ENCODE peak calls at places on chromosomes 16 and 17, in five cellular contexts. P is mesothelial cell of epicardium, J is psoas muscle, H is astrocyte of the cerebellum, Q is fibroblast of villous mesenchyme. F is an unnamed sample.

GRCh38 chr16:68764866-68765265 is 27.8 kb downstream of the CDH1 start:
- DNase-seq in J (no peak), Q (no peak), H (no peak), P (no peak), F (no peak)

GRCh38 chr17:75776399-75777242 is 8.0 kb upstream of the UNK start:
- DNase-seq in J (no peak), H (no peak), Q (no peak), P (no peak), F (no peak)

GRCh38 chr17:13114601-13115024 is 96.8 kb upstream of the ELAC2 start:
- DNase-seq in J (no peak), Q (peak), H (peak), P (peak), F (peak)

GRCh38 chr17:29771561-29771960 is 148.8 kb upstream of the CORO6 start:
- DNase-seq in Q (no peak), H (no peak), J (no peak), P (no peak), F (no peak)

GRCh38 chr16:48619547-48619946 is 9.6 kb upstream of the N4BP1 start:
- DNase-seq in P (no peak), Q (no peak), H (no peak), J (no peak), F (no peak)

GRCh38 chr16:29694384-29695195 is 15.6 kb downstream of the QPRT start:
- DNase-seq in J (peak), Q (peak), P (no peak), H (no peak), F (no peak)

GRCh38 chr17:28141783-28142182 is 99.3 kb downstream of the NLK start:
- DNase-seq in H (no peak), P (no peak), Q (no peak), J (no peak), F (no peak)

GRCh38 chr16:82784567-82784956 is 157.8 kb downstream of the CDH13 start:
- DNase-seq in J (no peak), H (no peak), Q (no peak), P (no peak), F (no peak)

GRCh38 chr16:7651803-7652570 is 319.3 kb downstream of the RBFOX1 start:
- DNase-seq in H (no peak), J (no peak), P (no peak), Q (no peak), F (no peak)

GRCh38 chr17:57330587-57330986 is 74.3 kb downstream of the MSI2 start:
- DNase-seq in Q (no peak), P (no peak), H (no peak), J (no peak), F (no peak)

GRCh38 chr16:66335704-66336329 is 30.7 kb upstream of the CDH5 start:
- DNase-seq in P (peak), H (peak), Q (peak), J (peak), F (peak)

GRCh38 chr17:43645765-43646481 is 15.8 kb downstream of the MEOX1 start:
- DNase-seq in H (no peak), Q (peak), J (peak), P (no peak), F (no peak)

GRCh38 chr17:82031303-82031884 is at the start of gene RAC3:
- DNase-seq in J (no peak), P (no peak), Q (peak), H (no peak), F (no peak)

GRCh38 chr16:47375423-47375822 is 85.4 kb downstream of the ITFG1 start:
- DNase-seq in P (no peak), Q (no peak), H (no peak), J (no peak), F (no peak)

GRCh38 chr17:34769049-34769448 is 189.7 kb downstream of the TMEM132E start:
- DNase-seq in H (no peak), Q (no peak), J (no peak), P (no peak), F (no peak)

GRCh38 chr17:64345691-64346376 is 44.8 kb downstream of the PECAM1 start:
- DNase-seq in J (no peak), P (no peak), Q (no peak), H (no peak), F (no peak)

GRCh38 chr16:12903325-12904040 is 2.1 kb downstream of the SHISA9 start:
- DNase-seq in P (no peak), J (no peak), Q (no peak), H (no peak), F (no peak)

GRCh38 chr16:69126221-69126620 is 6.2 kb downstream of the CHTF8 start:
- DNase-seq in Q (no peak), P (no peak), J (no peak), H (no peak), F (no peak)

GRCh38 chr16:51155901-51156810 is 5.1 kb upstream of the SALL1 start:
- DNase-seq in J (no peak), Q (peak), P (no peak), H (no peak), F (no peak)

GRCh38 chr17:1398028-1398427 is 2.0 kb downstream of the YWHAE start:
- DNase-seq in H (no peak), J (no peak), Q (peak), P (no peak), F (no peak)

GRCh38 chr17:68302666-68303065 is 11.4 kb downstream of the ARSG start:
- DNase-seq in H (no peak), P (no peak), Q (no peak), J (no peak), F (no peak)

GRCh38 chr16:78786635-78787034 is 687.2 kb downstream of the WWOX start:
- DNase-seq in Q (peak), H (no peak), J (no peak), P (no peak), F (no peak)

GRCh38 chr16:74567901-74568300 is 39.0 kb downstream of the GLG1 start:
- DNase-seq in H (no peak), J (no peak), P (no peak), Q (no peak), F (no peak)

GRCh38 chr16:1706386-1707192 is 594 bp downstream of the MAPK8IP3 start:
- DNase-seq in H (no peak), Q (peak), P (no peak), J (no peak), F (no peak)

GRCh38 chr16:80586476-80586875 is 45.7 kb downstream of the DYNLRB2 start:
- DNase-seq in Q (no peak), J (no peak), P (no peak), H (no peak), F (no peak)

GRCh38 chr16:26365555-26365954 is 673.8 kb downstream of the HS3ST4 start:
- DNase-seq in J (no peak), P (no peak), H (no peak), Q (no peak), F (no peak)

GRCh38 chr16:48862087-48862532 is 252.1 kb upstream of the N4BP1 start:
- DNase-seq in J (no peak), P (no peak), H (no peak), Q (peak), F (no peak)

GRCh38 chr17:16027708-16028584 is 28.3 kb downstream of the TTC19 start:
- DNase-seq in H (peak), P (no peak), Q (peak), J (no peak), F (peak)

GRCh38 chr16:89678258-89678657 is 8.2 kb upstream of the CDK10 start:
- DNase-seq in Q (no peak), J (no peak), H (no peak), P (no peak), F (no peak)

GRCh38 chr16:76882105-76882504 is 308.9 kb upstream of the MON1B start:
- DNase-seq in H (no peak), P (no peak), J (no peak), Q (no peak), F (no peak)

GRCh38 chr17:82356845-82357355 is 2.1 kb upstream of the TEX19 start:
- DNase-seq in Q (no peak), H (no peak), J (no peak), P (no peak), F (no peak)

GRCh38 chr16:49750341-49751011 is 105.4 kb downstream of the ZNF423 start:
- DNase-seq in H (no peak), Q (no peak), J (no peak), P (no peak), F (no peak)

DNA sequence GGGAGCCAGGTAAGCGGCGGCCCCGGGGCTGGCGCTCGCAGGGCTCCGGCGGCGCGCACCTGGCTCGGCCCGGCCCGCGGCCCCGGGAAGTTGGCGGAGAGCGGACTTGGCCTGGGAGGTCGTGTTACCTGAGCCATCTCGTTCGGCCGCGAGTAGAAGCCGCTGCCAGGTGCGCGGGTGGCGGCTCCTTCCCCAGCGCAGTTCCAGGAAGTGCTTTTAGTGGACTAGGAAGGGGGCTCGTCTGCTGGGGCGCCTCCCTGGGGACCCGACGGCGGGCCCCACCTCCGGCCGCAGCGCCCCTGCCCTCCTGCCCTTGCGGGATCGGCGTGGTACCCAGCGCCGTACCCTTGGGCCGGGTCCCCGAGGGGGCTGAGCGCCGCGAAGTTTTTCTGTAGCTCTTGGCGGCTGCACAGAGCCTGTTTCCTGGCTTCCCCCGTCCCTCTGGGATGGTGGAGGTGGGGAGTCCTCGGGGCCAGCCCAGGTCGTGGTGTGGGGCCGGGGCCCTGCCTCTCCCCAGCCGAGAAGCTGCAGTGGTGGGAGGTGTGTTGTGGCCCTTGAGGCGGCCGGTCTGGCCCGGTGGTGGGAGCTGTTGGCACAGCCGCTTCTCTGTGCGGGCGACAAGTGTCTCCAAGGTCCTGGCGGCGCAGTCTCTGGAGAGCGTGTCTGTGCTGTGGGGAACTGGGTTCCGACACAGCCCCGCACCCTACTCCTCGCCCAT is 96.9 kb downstream of the RAB11FIP4 start:
- DNase-seq in H (no peak), P (no peak), Q (no peak), J (no peak), F (no peak)
- TF ChIP-seq CTCF in H (no peak), P (no peak), Q (no peak), J (no peak), F (no peak)

DNA sequence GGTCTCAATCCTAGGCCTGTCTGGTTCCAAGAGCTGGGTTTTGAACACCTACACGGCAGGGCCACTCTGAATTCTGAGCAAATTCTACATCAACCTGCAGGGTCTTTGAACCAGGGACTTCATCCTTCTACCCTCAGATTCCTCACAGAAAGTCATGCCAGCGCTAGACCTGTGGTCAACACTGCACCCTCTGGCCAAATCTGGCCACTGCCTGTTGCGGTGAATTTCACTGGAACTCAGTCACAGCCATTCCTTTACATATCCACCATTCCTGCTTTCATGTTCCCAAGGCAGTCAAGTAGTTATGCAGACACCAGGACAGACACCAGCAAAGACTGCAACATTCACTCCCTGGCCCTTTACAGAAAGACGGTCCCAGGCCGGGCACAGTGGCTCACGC is 144.6 kb downstream of the C16orf95 start:
- DNase-seq in Q (no peak), P (no peak), J (no peak), H (no peak), F (no peak)
- TF ChIP-seq CTCF in Q (peak), P (no peak), J (no peak), H (no peak), F (no peak)

DNA sequence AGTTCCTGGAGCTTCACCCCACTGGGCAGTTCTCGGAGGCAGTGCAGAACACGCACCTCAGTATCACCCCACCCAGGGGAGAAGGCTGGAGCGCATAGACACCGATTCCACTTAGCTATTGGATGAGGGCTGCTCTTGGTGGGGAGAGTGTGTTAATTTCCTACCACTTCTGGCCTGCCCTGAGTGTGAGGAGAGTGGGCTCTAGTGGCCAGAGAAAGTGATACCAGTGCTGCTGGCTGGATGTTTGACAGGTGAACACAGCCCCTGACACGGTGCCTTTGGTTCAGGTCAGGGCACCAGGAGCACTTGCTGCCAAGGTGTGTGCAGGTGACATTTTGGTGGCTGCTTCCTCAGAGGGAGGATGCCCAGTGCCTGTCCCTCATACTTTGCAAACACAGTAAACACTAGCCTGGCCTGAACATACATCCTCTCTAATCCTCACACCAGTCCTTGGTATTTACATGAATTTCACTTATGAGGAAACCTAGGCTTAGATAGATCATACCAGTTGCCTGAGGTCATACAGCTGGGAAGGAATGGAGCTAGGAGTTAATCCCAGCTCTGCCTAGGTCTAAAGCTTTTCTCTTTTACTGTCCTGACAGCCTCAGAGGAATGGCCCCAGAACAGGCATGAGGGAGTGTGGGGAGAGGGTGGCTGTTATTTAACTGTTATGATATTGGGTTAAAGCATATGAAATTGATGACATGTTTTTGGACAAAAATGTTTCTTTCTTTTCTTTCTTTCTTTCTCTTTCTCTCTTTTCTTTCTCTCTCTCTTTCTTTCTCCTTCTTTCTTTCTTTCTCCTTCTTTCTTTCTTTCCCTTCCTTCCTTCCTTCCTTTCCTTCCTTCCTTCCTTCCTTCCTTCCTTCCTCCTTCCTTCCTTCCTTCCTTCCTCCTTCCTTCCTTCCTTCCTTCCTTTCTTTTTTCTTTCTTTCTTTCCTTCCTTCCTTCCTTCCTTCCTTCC is 21.0 kb upstream of the ITGAX start:
- DNase-seq in P (no peak), J (no peak), H (no peak), Q (peak), F (no peak)
- TF ChIP-seq CTCF in P (no peak), J (peak), H (no peak), Q (peak), F (no peak)

DNA sequence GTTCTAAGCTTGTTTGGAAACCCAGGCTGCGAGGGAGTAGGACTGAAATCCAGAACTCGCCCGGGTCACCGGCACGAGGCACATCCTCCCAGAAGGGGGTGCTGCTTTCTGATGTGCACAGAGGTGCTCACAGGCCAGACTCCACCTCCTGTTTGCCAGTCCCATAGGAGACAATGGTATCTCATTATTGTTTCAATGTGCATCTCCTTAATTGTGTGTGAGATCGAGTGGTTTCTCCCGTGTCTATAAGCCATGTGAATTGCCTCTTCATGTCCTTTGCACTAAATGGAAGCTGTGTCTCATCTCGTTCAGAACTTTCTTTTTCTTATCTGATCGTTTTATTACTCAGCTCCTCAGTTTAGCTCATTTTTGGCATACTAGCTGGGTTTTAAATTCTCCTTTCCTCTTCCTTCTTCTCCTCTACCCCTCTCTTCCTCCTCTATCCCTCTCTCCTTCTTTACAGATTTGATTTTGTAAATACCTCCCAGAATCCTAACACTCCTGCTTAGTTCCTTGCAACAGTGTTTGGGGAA is 32.1 kb upstream of the PRKCB start:
- DNase-seq in Q (peak), P (no peak), H (no peak), J (peak), F (no peak)
- TF ChIP-seq CTCF in Q (peak), P (no peak), H (peak), J (no peak), F (peak)

DNA sequence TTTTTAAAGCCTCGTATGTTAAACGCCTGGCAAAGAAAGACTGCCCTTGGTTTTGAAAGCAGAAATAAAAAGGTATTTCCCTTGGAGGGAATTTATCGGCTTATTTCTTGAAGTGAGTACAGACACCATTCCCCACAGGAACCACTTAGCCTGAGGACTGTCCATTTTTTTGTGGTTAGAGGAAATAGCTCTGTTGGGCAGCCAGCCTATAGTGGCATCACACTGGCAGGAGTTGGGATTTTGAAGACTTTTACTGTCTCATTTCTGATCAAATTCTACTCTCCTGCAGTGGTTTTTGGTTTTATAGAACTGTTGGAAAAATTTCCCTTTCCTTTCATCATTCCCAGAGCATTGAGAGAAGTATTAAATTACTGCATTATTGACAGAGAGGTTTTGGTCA is 34.1 kb upstream of the CDC6 start:
- DNase-seq in Q (no peak), H (no peak), J (no peak), P (no peak), F (no peak)
- TF ChIP-seq CTCF in Q (no peak), H (no peak), J (no peak), P (no peak), F (no peak)

GRCh38 chr16:59249049-59249448 is 514.9 kb upstream of the GOT2 start:
- DNase-seq in P (no peak), H (no peak), Q (no peak), J (no peak), F (no peak)
- TF ChIP-seq CTCF in P (no peak), H (no peak), Q (no peak), J (no peak), F (no peak)

DNA sequence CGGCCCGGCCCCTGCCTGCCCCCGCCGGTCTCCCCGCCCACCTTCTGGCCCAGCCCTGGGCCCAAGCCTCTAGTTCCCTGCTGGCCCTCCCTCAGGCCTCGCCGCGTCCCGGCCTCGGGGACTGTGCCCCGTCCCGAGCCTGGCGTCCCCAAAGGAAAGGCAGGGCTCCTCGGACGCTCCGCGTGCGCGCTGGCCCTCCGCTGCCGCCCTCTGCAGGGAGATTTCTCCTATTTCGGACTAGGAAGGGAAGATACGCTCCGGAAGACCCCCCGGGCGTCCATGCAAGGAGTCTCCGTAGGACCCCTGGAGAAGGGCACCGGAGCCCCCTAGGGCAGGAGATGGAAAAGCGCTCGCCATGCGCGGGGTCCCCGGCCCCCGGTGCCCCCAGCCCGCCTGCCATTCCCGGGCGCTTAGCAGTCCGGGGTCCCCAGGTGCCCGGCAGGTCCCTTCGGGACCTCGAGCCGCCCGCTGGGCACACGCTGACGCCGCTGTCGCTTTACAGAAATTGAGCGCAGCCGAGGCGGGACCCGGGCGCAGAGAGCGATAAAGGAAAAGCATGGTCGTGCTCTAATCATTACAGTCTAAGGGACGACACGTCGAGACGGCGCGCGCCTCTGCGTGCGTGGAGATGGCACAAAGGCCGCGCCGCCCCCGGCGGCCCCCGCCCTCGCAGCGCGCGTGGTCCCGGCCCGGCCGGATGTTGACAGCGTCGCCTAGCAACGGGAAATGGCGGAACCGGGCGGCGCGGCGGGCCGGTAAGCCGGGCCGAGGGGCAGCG is at the start of gene CCDC40:
- DNase-seq in Q (peak), J (peak), P (peak), H (no peak), F (peak)
- TF ChIP-seq CTCF in Q (no peak), J (peak), P (no peak), H (peak), F (no peak)